ENCODE peak calls at places on chromosomes 4 and X, in nine cellular contexts. One of them, this sample, is unnamed.

GRCh38 chr4:5034206-5034605 is 14.9 kb upstream of the CYTL1 start:
- DNase-seq in fibroblast of lung: no peak
- DNase-seq in MM.1S: no peak
- DNase-seq in astrocyte of the cerebellum: no peak
- DNase-seq in GM23338: no peak
- DNase-seq in AG04450: no peak
- DNase-seq in fibroblast of mammary gland: no peak
- DNase-seq in GM12865: no peak
- DNase-seq in A549: no peak
- DNase-seq in this sample: no peak

GRCh38 chrX:43853225-43853828 is 28.9 kb downstream of the MAOB start:
- DNase-seq in GM23338: no peak
- DNase-seq in MM.1S: no peak
- DNase-seq in fibroblast of mammary gland: no peak
- DNase-seq in AG04450: no peak
- DNase-seq in fibroblast of lung: no peak
- DNase-seq in A549: no peak
- DNase-seq in astrocyte of the cerebellum: no peak
- DNase-seq in GM12865: no peak
- DNase-seq in this sample: no peak

GRCh38 chr4:149409186-149410056 is 406.2 kb downstream of the IQCM start:
- DNase-seq in AG04450: peak; percentile 11
- DNase-seq in GM12865: no peak
- DNase-seq in GM23338: no peak
- DNase-seq in A549: peak; percentile 52
- DNase-seq in fibroblast of mammary gland: peak; percentile 91
- DNase-seq in MM.1S: no peak
- DNase-seq in astrocyte of the cerebellum: peak; percentile 82
- DNase-seq in fibroblast of lung: peak; percentile 84
- DNase-seq in this sample: peak; percentile 16

GRCh38 chrX:335758-336155 is 17.2 kb upstream of the GTPBP6 start:
- DNase-seq in AG04450: no peak
- DNase-seq in A549: no peak
- DNase-seq in astrocyte of the cerebellum: no peak
- DNase-seq in GM12865: no peak
- DNase-seq in GM23338: no peak
- DNase-seq in MM.1S: no peak
- DNase-seq in fibroblast of lung: no peak
- DNase-seq in fibroblast of mammary gland: no peak
- DNase-seq in this sample: no peak

GRCh38 chr4:40311811-40312346 is 23.3 kb upstream of the CHRNA9 start:
- DNase-seq in A549: peak; percentile 58
- DNase-seq in MM.1S: peak; percentile 4
- DNase-seq in fibroblast of mammary gland: no peak
- DNase-seq in GM12865: no peak
- DNase-seq in fibroblast of lung: no peak
- DNase-seq in astrocyte of the cerebellum: no peak
- DNase-seq in GM23338: no peak
- DNase-seq in AG04450: no peak
- DNase-seq in this sample: no peak

GRCh38 chrX:22486326-22486725 is 213.6 kb downstream of the CBLL2 start:
- DNase-seq in astrocyte of the cerebellum: no peak
- DNase-seq in A549: no peak
- DNase-seq in MM.1S: no peak
- DNase-seq in fibroblast of lung: no peak
- DNase-seq in GM23338: no peak
- DNase-seq in AG04450: no peak
- DNase-seq in fibroblast of mammary gland: no peak
- DNase-seq in GM12865: no peak
- DNase-seq in this sample: no peak

GRCh38 chr4:37322122-37322521 is 77.6 kb downstream of the NWD2 start:
- DNase-seq in MM.1S: no peak
- DNase-seq in GM12865: no peak
- DNase-seq in GM23338: no peak
- DNase-seq in AG04450: no peak
- DNase-seq in fibroblast of lung: no peak
- DNase-seq in A549: no peak
- DNase-seq in astrocyte of the cerebellum: no peak
- DNase-seq in fibroblast of mammary gland: no peak
- DNase-seq in this sample: no peak

GRCh38 chr4:19774690-19775256 is 476.9 kb upstream of the SLIT2 start:
- DNase-seq in fibroblast of mammary gland: peak; percentile 23
- DNase-seq in GM12865: no peak
- DNase-seq in fibroblast of lung: peak; percentile 39
- DNase-seq in A549: no peak
- DNase-seq in MM.1S: no peak
- DNase-seq in astrocyte of the cerebellum: no peak
- DNase-seq in AG04450: no peak
- DNase-seq in GM23338: no peak
- DNase-seq in this sample: no peak

GRCh38 chrX:1484638-1485019 is 31.9 kb upstream of the ASMTL start:
- DNase-seq in A549: no peak
- DNase-seq in MM.1S: no peak
- DNase-seq in GM12865: peak; percentile 70
- DNase-seq in fibroblast of lung: no peak
- DNase-seq in astrocyte of the cerebellum: no peak
- DNase-seq in GM23338: no peak
- DNase-seq in AG04450: no peak
- DNase-seq in fibroblast of mammary gland: no peak
- DNase-seq in this sample: no peak

GRCh38 chr4:141703497-141703896 is 67.1 kb downstream of the IL15 start:
- DNase-seq in GM23338: no peak
- DNase-seq in AG04450: no peak
- DNase-seq in GM12865: no peak
- DNase-seq in fibroblast of mammary gland: no peak
- DNase-seq in fibroblast of lung: no peak
- DNase-seq in MM.1S: no peak
- DNase-seq in A549: no peak
- DNase-seq in astrocyte of the cerebellum: no peak
- DNase-seq in this sample: no peak

GRCh38 chr4:141706445-141706844 is 70.1 kb downstream of the IL15 start:
- DNase-seq in fibroblast of lung: peak; percentile 28
- DNase-seq in GM12865: no peak
- DNase-seq in fibroblast of mammary gland: no peak
- DNase-seq in MM.1S: no peak
- DNase-seq in AG04450: no peak
- DNase-seq in GM23338: no peak
- DNase-seq in astrocyte of the cerebellum: no peak
- DNase-seq in A549: no peak
- DNase-seq in this sample: no peak

GRCh38 chr4:141705747-141706377 is 69.5 kb downstream of the IL15 start:
- DNase-seq in astrocyte of the cerebellum: no peak
- DNase-seq in GM12865: no peak
- DNase-seq in fibroblast of mammary gland: no peak
- DNase-seq in GM23338: no peak
- DNase-seq in fibroblast of lung: peak; percentile 46
- DNase-seq in MM.1S: no peak
- DNase-seq in A549: no peak
- DNase-seq in AG04450: no peak
- DNase-seq in this sample: no peak

GRCh38 chr4:141705048-141705746 is 68.8 kb downstream of the IL15 start:
- DNase-seq in MM.1S: no peak
- DNase-seq in fibroblast of mammary gland: no peak
- DNase-seq in A549: no peak
- DNase-seq in GM23338: no peak
- DNase-seq in GM12865: peak; percentile 52
- DNase-seq in astrocyte of the cerebellum: no peak
- DNase-seq in AG04450: no peak
- DNase-seq in fibroblast of lung: no peak
- DNase-seq in this sample: no peak

GRCh38 chr4:141702472-141703182 is 66.2 kb downstream of the IL15 start:
- DNase-seq in AG04450: no peak
- DNase-seq in fibroblast of lung: peak; percentile 66
- DNase-seq in astrocyte of the cerebellum: no peak
- DNase-seq in GM12865: peak; percentile 39
- DNase-seq in MM.1S: no peak
- DNase-seq in fibroblast of mammary gland: no peak
- DNase-seq in GM23338: peak; percentile 49
- DNase-seq in A549: no peak
- DNase-seq in this sample: no peak
- TF ChIP-seq CTCF in AG04450: no peak
- TF ChIP-seq CTCF in fibroblast of lung: peak; percentile 3
- TF ChIP-seq CTCF in astrocyte of the cerebellum: no peak
- TF ChIP-seq CTCF in GM12865: peak; percentile 5
- TF ChIP-seq CTCF in MM.1S: no peak
- TF ChIP-seq CTCF in fibroblast of mammary gland: no peak
- TF ChIP-seq CTCF in GM23338: peak; percentile 76
- TF ChIP-seq CTCF in A549: no peak
- TF ChIP-seq CTCF in this sample: no peak

GRCh38 chrX:153645151-153645550 is 1.9 kb upstream of the DUSP9 start:
- DNase-seq in fibroblast of mammary gland: no peak
- DNase-seq in fibroblast of lung: no peak
- DNase-seq in GM12865: no peak
- DNase-seq in AG04450: no peak
- DNase-seq in GM23338: no peak
- DNase-seq in A549: no peak
- DNase-seq in MM.1S: no peak
- DNase-seq in astrocyte of the cerebellum: no peak
- DNase-seq in this sample: no peak

GRCh38 chrX:153642313-153642654 is 4.7 kb upstream of the DUSP9 start:
- DNase-seq in AG04450: no peak
- DNase-seq in fibroblast of lung: no peak
- DNase-seq in GM12865: no peak
- DNase-seq in astrocyte of the cerebellum: no peak
- DNase-seq in fibroblast of mammary gland: no peak
- DNase-seq in MM.1S: no peak
- DNase-seq in GM23338: peak; percentile 41
- DNase-seq in A549: no peak
- DNase-seq in this sample: no peak

GRCh38 chrX:153644356-153645125 is 2.5 kb upstream of the DUSP9 start:
- DNase-seq in A549: peak; percentile 59
- DNase-seq in astrocyte of the cerebellum: no peak
- DNase-seq in GM23338: peak; percentile 41
- DNase-seq in AG04450: no peak
- DNase-seq in fibroblast of lung: no peak
- DNase-seq in MM.1S: no peak
- DNase-seq in fibroblast of mammary gland: no peak
- DNase-seq in GM12865: no peak
- DNase-seq in this sample: no peak

GRCh38 chrX:153642655-153643430 is 4.2 kb upstream of the DUSP9 start:
- DNase-seq in MM.1S: no peak
- DNase-seq in GM12865: no peak
- DNase-seq in fibroblast of lung: no peak
- DNase-seq in fibroblast of mammary gland: no peak
- DNase-seq in AG04450: no peak
- DNase-seq in GM23338: peak; percentile 18
- DNase-seq in astrocyte of the cerebellum: no peak
- DNase-seq in A549: no peak
- DNase-seq in this sample: no peak

GRCh38 chrX:153643431-153644351 is 3.3 kb upstream of the DUSP9 start:
- DNase-seq in fibroblast of mammary gland: no peak
- DNase-seq in GM23338: peak; percentile 22
- DNase-seq in fibroblast of lung: no peak
- DNase-seq in GM12865: no peak
- DNase-seq in A549: peak; percentile 43
- DNase-seq in MM.1S: no peak
- DNase-seq in astrocyte of the cerebellum: no peak
- DNase-seq in AG04450: no peak
- DNase-seq in this sample: no peak
- H3K4me3 ChIP-seq in fibroblast of mammary gland: no peak overlapping the region
- H3K4me3 ChIP-seq in GM23338: peak overlapping the region; percentile 48
- H3K4me3 ChIP-seq in fibroblast of lung: peak overlapping the region; percentile 7
- H3K4me3 ChIP-seq in GM12865: no peak overlapping the region
- H3K4me3 ChIP-seq in A549: peak overlapping the region; percentile 59
- H3K4me3 ChIP-seq in MM.1S: no peak overlapping the region
- H3K4me3 ChIP-seq in astrocyte of the cerebellum: no peak overlapping the region
- H3K4me3 ChIP-seq in AG04450: no peak overlapping the region
- H3K4me3 ChIP-seq in this sample: peak overlapping the region; percentile 15

GRCh38 chrX:131792356-131792749 is 230.7 kb upstream of the STK26 start:
- DNase-seq in astrocyte of the cerebellum: peak; percentile 92
- DNase-seq in GM23338: no peak
- DNase-seq in fibroblast of mammary gland: peak; percentile 93
- DNase-seq in A549: peak; percentile 96
- DNase-seq in MM.1S: peak; percentile 92
- DNase-seq in GM12865: peak; percentile 47
- DNase-seq in AG04450: no peak
- DNase-seq in fibroblast of lung: no peak
- DNase-seq in this sample: no peak
- TF ChIP-seq CTCF in astrocyte of the cerebellum: peak; percentile 43
- TF ChIP-seq CTCF in GM23338: no peak
- TF ChIP-seq CTCF in fibroblast of mammary gland: peak; percentile 41
- TF ChIP-seq CTCF in A549: peak; percentile 45
- TF ChIP-seq CTCF in MM.1S: peak; percentile 38
- TF ChIP-seq CTCF in GM12865: no peak
- TF ChIP-seq CTCF in AG04450: no peak
- TF ChIP-seq CTCF in fibroblast of lung: no peak
- TF ChIP-seq CTCF in this sample: no peak

DNA sequence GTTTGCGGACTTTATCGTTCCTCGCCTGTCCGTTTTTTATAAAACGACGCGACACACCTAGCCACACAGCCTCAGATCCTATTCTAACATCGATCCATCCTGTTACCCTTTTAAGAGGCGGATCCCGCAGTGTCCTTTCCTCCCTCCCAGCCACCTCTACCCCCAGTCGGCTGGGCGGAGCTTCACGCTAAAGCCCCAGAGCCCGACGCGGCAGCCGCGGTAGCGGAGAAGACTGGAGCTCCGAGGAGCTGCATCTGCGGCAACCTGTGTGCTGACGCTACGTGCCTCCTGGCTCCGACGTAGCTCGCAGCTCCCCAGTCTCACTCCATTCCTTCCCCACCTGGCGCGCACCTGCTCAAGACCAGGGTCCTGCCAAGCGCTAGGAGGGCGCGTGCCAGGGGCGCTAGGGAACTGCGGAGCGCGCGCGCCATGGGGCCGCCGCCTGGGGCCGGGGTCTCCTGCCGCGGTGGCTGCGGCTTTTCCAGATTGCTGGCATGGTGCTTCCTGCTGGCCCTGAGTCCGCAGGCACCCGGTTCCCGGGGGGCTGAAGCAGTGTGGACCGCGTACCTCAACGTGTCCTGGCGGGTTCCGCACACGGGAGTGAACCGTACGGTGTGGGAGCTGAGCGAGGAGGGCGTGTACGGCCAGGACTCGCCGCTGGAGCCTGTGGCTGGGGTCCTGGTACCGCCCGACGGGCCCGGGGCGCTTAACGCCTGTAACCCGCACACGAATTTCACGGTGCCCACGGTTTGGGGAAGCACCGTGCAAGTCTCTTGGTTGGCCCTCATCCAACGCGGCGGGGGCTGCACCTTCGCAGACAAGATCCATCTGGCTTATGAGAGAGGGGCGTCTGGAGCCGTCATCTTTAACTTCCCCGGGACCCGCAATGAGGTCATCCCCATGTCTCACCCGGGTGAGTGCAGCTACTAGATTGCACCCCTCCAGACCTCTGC is at the start of gene RNF128:
- DNase-seq in GM23338: peak; percentile 89
- DNase-seq in AG04450: no peak
- DNase-seq in GM12865: no peak
- DNase-seq in astrocyte of the cerebellum: no peak
- DNase-seq in fibroblast of mammary gland: peak; percentile 23
- DNase-seq in MM.1S: peak; percentile 9
- DNase-seq in A549: peak; percentile 7
- DNase-seq in fibroblast of lung: peak; percentile 13
- DNase-seq in this sample: no peak
- H3K4me3 ChIP-seq in GM23338: peak within 1 kb of the TSS; percentile 68
- H3K4me3 ChIP-seq in AG04450: peak within 1 kb of the TSS; percentile 72
- H3K4me3 ChIP-seq in GM12865: no peak within 1 kb of the TSS
- H3K4me3 ChIP-seq in astrocyte of the cerebellum: peak within 1 kb of the TSS; percentile 59
- H3K4me3 ChIP-seq in fibroblast of mammary gland: peak within 1 kb of the TSS; percentile 50
- H3K4me3 ChIP-seq in MM.1S: peak within 1 kb of the TSS; percentile 17
- H3K4me3 ChIP-seq in A549: peak within 1 kb of the TSS; percentile 34
- H3K4me3 ChIP-seq in fibroblast of lung: peak within 1 kb of the TSS; percentile 56
- H3K4me3 ChIP-seq in this sample: peak within 1 kb of the TSS; percentile 60

GRCh38 chrX:18076434-18076833 is 144.3 kb downstream of the BEND2 start:
- DNase-seq in AG04450: no peak
- DNase-seq in GM23338: no peak
- DNase-seq in GM12865: no peak
- DNase-seq in astrocyte of the cerebellum: no peak
- DNase-seq in fibroblast of mammary gland: no peak
- DNase-seq in fibroblast of lung: no peak
- DNase-seq in A549: no peak
- DNase-seq in MM.1S: no peak
- DNase-seq in this sample: no peak
- TF ChIP-seq CTCF in AG04450: no peak
- TF ChIP-seq CTCF in GM23338: no peak
- TF ChIP-seq CTCF in GM12865: no peak
- TF ChIP-seq CTCF in astrocyte of the cerebellum: no peak
- TF ChIP-seq CTCF in fibroblast of mammary gland: no peak
- TF ChIP-seq CTCF in fibroblast of lung: no peak
- TF ChIP-seq CTCF in A549: no peak
- TF ChIP-seq CTCF in MM.1S: no peak
- TF ChIP-seq CTCF in this sample: no peak